ENCODE peak calls at places on chromosomes 11 and 22, in six cellular contexts. One of them, this sample, is unnamed.
A peak's percentile ranks its signal among the peaks of the same experiment; 100 is the strongest.

GRCh38 chr22:29117799-29118477 is 45.1 kb downstream of the KREMEN1 start:
- DNase-seq in A549: no peak
- DNase-seq in K562: no peak
- DNase-seq in HepG2: peak; percentile 54
- DNase-seq in endothelial cell of umbilical vein: no peak
- DNase-seq in GM12878: no peak
- DNase-seq in this sample: peak; percentile 82

GRCh38 chr22:20130739-20131592 is 638 bp upstream of the ZDHHC8 start:
- DNase-seq in HepG2: peak; percentile 28
- DNase-seq in GM12878: no peak
- DNase-seq in K562: peak; percentile 99
- DNase-seq in A549: peak; percentile 47
- DNase-seq in endothelial cell of umbilical vein: peak; percentile 82
- DNase-seq in this sample: peak; percentile 85

GRCh38 chr11:69006816-69007215 is 6.2 kb downstream of the MRGPRF start:
- DNase-seq in A549: no peak
- DNase-seq in K562: no peak
- DNase-seq in endothelial cell of umbilical vein: no peak
- DNase-seq in HepG2: no peak
- DNase-seq in GM12878: no peak
- DNase-seq in this sample: no peak

GRCh38 chr11:103327721-103328120 is 218.5 kb downstream of the DYNC2H1 start:
- DNase-seq in endothelial cell of umbilical vein: no peak
- DNase-seq in GM12878: no peak
- DNase-seq in K562: no peak
- DNase-seq in HepG2: no peak
- DNase-seq in A549: no peak
- DNase-seq in this sample: no peak

GRCh38 chr11:103681855-103682254 is 354.6 kb upstream of the DDI1 start:
- DNase-seq in GM12878: no peak
- DNase-seq in K562: no peak
- DNase-seq in endothelial cell of umbilical vein: no peak
- DNase-seq in HepG2: no peak
- DNase-seq in A549: no peak
- DNase-seq in this sample: no peak

GRCh38 chr11:68309621-68310185 is 2.7 kb upstream of the LRP5 start:
- DNase-seq in HepG2: peak; percentile 69
- DNase-seq in endothelial cell of umbilical vein: no peak
- DNase-seq in K562: no peak
- DNase-seq in GM12878: no peak
- DNase-seq in A549: no peak
- DNase-seq in this sample: no peak

GRCh38 chr22:28410050-28410816 is 269.4 kb downstream of the TTC28 start:
- DNase-seq in A549: no peak
- DNase-seq in endothelial cell of umbilical vein: peak; percentile 40
- DNase-seq in HepG2: no peak
- DNase-seq in K562: no peak
- DNase-seq in GM12878: no peak
- DNase-seq in this sample: no peak

GRCh38 chr11:89633125-89633695 is 76.9 kb upstream of the TRIM77 start:
- DNase-seq in A549: no peak
- DNase-seq in GM12878: no peak
- DNase-seq in endothelial cell of umbilical vein: no peak
- DNase-seq in K562: no peak
- DNase-seq in HepG2: no peak
- DNase-seq in this sample: no peak

GRCh38 chr11:35163209-35163608 is 24.2 kb downstream of the CD44 start:
- DNase-seq in endothelial cell of umbilical vein: no peak
- DNase-seq in GM12878: no peak
- DNase-seq in HepG2: no peak
- DNase-seq in A549: peak; percentile 48
- DNase-seq in K562: no peak
- DNase-seq in this sample: no peak

GRCh38 chr11:118621071-118621815 is 13.8 kb downstream of the PHLDB1 start:
- DNase-seq in K562: peak; percentile 91
- DNase-seq in HepG2: peak; percentile 85
- DNase-seq in GM12878: no peak
- DNase-seq in A549: no peak
- DNase-seq in endothelial cell of umbilical vein: peak; percentile 93
- DNase-seq in this sample: peak; percentile 61

GRCh38 chr11:94154095-94154856 is 25.6 kb downstream of the PANX1 start:
- DNase-seq in endothelial cell of umbilical vein: no peak
- DNase-seq in A549: no peak
- DNase-seq in HepG2: no peak
- DNase-seq in K562: no peak
- DNase-seq in GM12878: no peak
- DNase-seq in this sample: no peak

GRCh38 chr22:50299724-50300619 is 7.5 kb downstream of the PLXNB2 start:
- DNase-seq in K562: no peak
- DNase-seq in endothelial cell of umbilical vein: no peak
- DNase-seq in A549: no peak
- DNase-seq in HepG2: no peak
- DNase-seq in GM12878: no peak
- DNase-seq in this sample: no peak

GRCh38 chr11:69657911-69658605 is 17.1 kb downstream of the LTO1 start:
- DNase-seq in A549: no peak
- DNase-seq in K562: no peak
- DNase-seq in endothelial cell of umbilical vein: peak; percentile 39
- DNase-seq in GM12878: no peak
- DNase-seq in HepG2: peak; percentile 97
- DNase-seq in this sample: no peak

GRCh38 chr11:2515401-2516275 is 70.8 kb downstream of the KCNQ1 start:
- DNase-seq in K562: no peak
- DNase-seq in HepG2: no peak
- DNase-seq in GM12878: no peak
- DNase-seq in A549: no peak
- DNase-seq in endothelial cell of umbilical vein: no peak
- DNase-seq in this sample: peak; percentile 1

GRCh38 chr11:118153976-118154375 is 1.4 kb upstream of the SCN4B start:
- DNase-seq in endothelial cell of umbilical vein: no peak
- DNase-seq in GM12878: no peak
- DNase-seq in K562: no peak
- DNase-seq in HepG2: no peak
- DNase-seq in A549: no peak
- DNase-seq in this sample: no peak

GRCh38 chr11:69238562-69239319 is 55.2 kb upstream of the MYEOV start:
- DNase-seq in HepG2: no peak
- DNase-seq in endothelial cell of umbilical vein: no peak
- DNase-seq in GM12878: no peak
- DNase-seq in A549: no peak
- DNase-seq in K562: no peak
- DNase-seq in this sample: no peak

GRCh38 chr11:119363874-119364590 is 17.5 kb downstream of the USP2 start:
- DNase-seq in A549: no peak
- DNase-seq in HepG2: no peak
- DNase-seq in endothelial cell of umbilical vein: peak; percentile 39
- DNase-seq in GM12878: no peak
- DNase-seq in K562: peak; percentile 94
- DNase-seq in this sample: no peak

GRCh38 chr11:46347637-46348311 is 511 bp downstream of the DGKZ start:
- DNase-seq in GM12878: no peak
- DNase-seq in K562: peak; percentile 47
- DNase-seq in HepG2: no peak
- DNase-seq in endothelial cell of umbilical vein: no peak
- DNase-seq in A549: no peak
- DNase-seq in this sample: no peak

GRCh38 chr11:86089659-86090058 is 20.8 kb upstream of the PICALM start:
- DNase-seq in HepG2: no peak
- DNase-seq in GM12878: no peak
- DNase-seq in A549: no peak
- DNase-seq in K562: no peak
- DNase-seq in endothelial cell of umbilical vein: no peak
- DNase-seq in this sample: no peak

GRCh38 chr22:17228725-17229126 is 9.5 kb upstream of the ADA2 start:
- DNase-seq in A549: peak; percentile 45
- DNase-seq in GM12878: no peak
- DNase-seq in endothelial cell of umbilical vein: no peak
- DNase-seq in K562: no peak
- DNase-seq in HepG2: peak; percentile 60
- DNase-seq in this sample: peak; percentile 59

GRCh38 chr11:6111635-6112034 is 4.2 kb downstream of the OR56B4 start:
- DNase-seq in K562: no peak
- DNase-seq in HepG2: no peak
- DNase-seq in endothelial cell of umbilical vein: no peak
- DNase-seq in GM12878: no peak
- DNase-seq in A549: no peak
- DNase-seq in this sample: no peak

GRCh38 chr11:134003792-134004405 is 47.1 kb upstream of the IGSF9B start:
- DNase-seq in endothelial cell of umbilical vein: no peak
- DNase-seq in HepG2: no peak
- DNase-seq in GM12878: no peak
- DNase-seq in A549: no peak
- DNase-seq in K562: no peak
- DNase-seq in this sample: no peak

GRCh38 chr22:50696251-50696798 is 23.7 kb downstream of the SHANK3 start:
- DNase-seq in endothelial cell of umbilical vein: no peak
- DNase-seq in K562: no peak
- DNase-seq in HepG2: no peak
- DNase-seq in A549: no peak
- DNase-seq in GM12878: no peak
- DNase-seq in this sample: no peak

GRCh38 chr11:2304156-2305139 is 2.6 kb downstream of the TSPAN32 start:
- DNase-seq in endothelial cell of umbilical vein: no peak
- DNase-seq in GM12878: no peak
- DNase-seq in A549: no peak
- DNase-seq in HepG2: no peak
- DNase-seq in K562: no peak
- DNase-seq in this sample: no peak

GRCh38 chr11:128135451-128135850 is 451.9 kb downstream of the ETS1 start:
- DNase-seq in K562: no peak
- DNase-seq in endothelial cell of umbilical vein: no peak
- DNase-seq in A549: no peak
- DNase-seq in HepG2: no peak
- DNase-seq in GM12878: no peak
- DNase-seq in this sample: no peak

GRCh38 chr11:17801166-17801565 is 66.6 kb downstream of the KCNC1 start:
- DNase-seq in GM12878: no peak
- DNase-seq in HepG2: no peak
- DNase-seq in A549: no peak
- DNase-seq in endothelial cell of umbilical vein: no peak
- DNase-seq in K562: no peak
- DNase-seq in this sample: no peak

GRCh38 chr22:37661160-37661924 is 2.8 kb downstream of the PDXP start:
- DNase-seq in A549: no peak
- DNase-seq in K562: peak; percentile 7
- DNase-seq in endothelial cell of umbilical vein: no peak
- DNase-seq in HepG2: peak; percentile 90
- DNase-seq in GM12878: no peak
- DNase-seq in this sample: peak; percentile 47

GRCh38 chr11:36376315-36376887 is 80.3 kb downstream of the PRR5L start:
- DNase-seq in K562: no peak
- DNase-seq in GM12878: no peak
- DNase-seq in HepG2: no peak
- DNase-seq in A549: peak; percentile 20
- DNase-seq in endothelial cell of umbilical vein: peak; percentile 25
- DNase-seq in this sample: no peak

GRCh38 chr22:49072996-49073645 is 754.6 kb downstream of the BRD1 start:
- DNase-seq in GM12878: no peak
- DNase-seq in HepG2: no peak
- DNase-seq in A549: no peak
- DNase-seq in K562: no peak
- DNase-seq in endothelial cell of umbilical vein: no peak
- DNase-seq in this sample: no peak

GRCh38 chr22:37750596-37751162 is 53.8 kb downstream of the TRIOBP start:
- DNase-seq in GM12878: no peak
- DNase-seq in K562: no peak
- DNase-seq in endothelial cell of umbilical vein: no peak
- DNase-seq in HepG2: no peak
- DNase-seq in A549: no peak
- DNase-seq in this sample: no peak

GRCh38 chr11:16454284-16454683 is 97.9 kb upstream of the SOX6 start:
- DNase-seq in endothelial cell of umbilical vein: no peak
- DNase-seq in GM12878: no peak
- DNase-seq in K562: no peak
- DNase-seq in A549: no peak
- DNase-seq in HepG2: no peak
- DNase-seq in this sample: no peak

GRCh38 chr22:44399906-44400762 is 87.4 kb upstream of the SHISAL1 start:
- DNase-seq in A549: no peak
- DNase-seq in endothelial cell of umbilical vein: no peak
- DNase-seq in GM12878: no peak
- DNase-seq in HepG2: no peak
- DNase-seq in K562: no peak
- DNase-seq in this sample: no peak

GRCh38 chr11:19080579-19080993 is 20.1 kb upstream of the MRGPRX2 start:
- DNase-seq in endothelial cell of umbilical vein: peak; percentile 93
- DNase-seq in K562: no peak
- DNase-seq in HepG2: peak; percentile 65
- DNase-seq in A549: no peak
- DNase-seq in GM12878: no peak
- DNase-seq in this sample: no peak
- TF ChIP-seq MAX in endothelial cell of umbilical vein: peak; percentile 91
- TF ChIP-seq MAX in K562: no peak
- TF ChIP-seq MAX in HepG2: no peak
- TF ChIP-seq MAX in A549: no peak
- TF ChIP-seq MAX in GM12878: no peak
- TF ChIP-seq MAX in this sample: no peak

GRCh38 chr22:22696104-22696503 is 51.7 kb downstream of the GGTLC2 start:
- DNase-seq in HepG2: no peak
- DNase-seq in endothelial cell of umbilical vein: no peak
- DNase-seq in A549: no peak
- DNase-seq in K562: no peak
- DNase-seq in GM12878: no peak
- DNase-seq in this sample: no peak
- TF ChIP-seq MYC in HepG2: no peak
- TF ChIP-seq MYC in endothelial cell of umbilical vein: no peak
- TF ChIP-seq MYC in A549: no peak
- TF ChIP-seq MYC in K562: no peak
- TF ChIP-seq MYC in GM12878: no peak
- TF ChIP-seq MYC in this sample: no peak

GRCh38 chr11:64598797-64599697 is 8.0 kb downstream of the SLC22A12 start:
- DNase-seq in endothelial cell of umbilical vein: no peak
- DNase-seq in K562: no peak
- DNase-seq in A549: no peak
- DNase-seq in HepG2: no peak
- DNase-seq in GM12878: no peak
- DNase-seq in this sample: no peak
- H3K4me3 ChIP-seq in endothelial cell of umbilical vein: no peak overlapping the region
- H3K4me3 ChIP-seq in K562: no peak overlapping the region
- H3K4me3 ChIP-seq in A549: no peak overlapping the region
- H3K4me3 ChIP-seq in HepG2: no peak overlapping the region
- H3K4me3 ChIP-seq in GM12878: no peak overlapping the region
- H3K4me3 ChIP-seq in this sample: no peak overlapping the region

DNA sequence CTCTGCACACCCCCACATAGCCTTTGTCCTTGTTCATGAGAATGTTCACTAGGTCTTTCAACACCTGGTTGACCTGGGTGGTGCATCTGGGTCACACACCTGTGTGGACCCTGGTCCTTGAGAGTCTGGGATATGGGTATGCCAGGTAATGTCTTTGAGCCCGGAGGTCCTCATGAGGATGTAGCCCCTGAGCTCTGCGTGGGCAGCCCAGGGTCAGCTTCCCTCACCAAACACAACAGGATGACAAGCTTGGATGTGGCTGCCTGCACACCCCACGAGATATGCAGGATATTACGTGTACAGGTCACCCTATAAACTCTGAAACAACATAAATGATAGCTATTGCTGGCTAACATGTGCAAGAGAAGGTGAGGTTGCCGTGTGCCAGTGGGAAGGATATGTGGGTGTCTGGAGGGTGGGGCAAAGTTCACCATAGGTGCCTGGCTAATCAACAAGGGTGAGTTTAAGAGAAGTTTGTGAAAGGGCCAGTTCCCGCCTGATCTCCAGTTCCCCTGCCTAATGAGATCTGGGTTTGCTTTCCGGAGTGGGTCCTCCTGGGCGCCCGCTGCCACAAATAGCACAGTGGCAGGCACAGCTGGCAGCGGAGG is 1.3 kb upstream of the PPARA start:
- DNase-seq in endothelial cell of umbilical vein: no peak
- DNase-seq in HepG2: no peak
- DNase-seq in K562: no peak
- DNase-seq in A549: no peak
- DNase-seq in GM12878: no peak
- DNase-seq in this sample: peak; percentile 19
- TF ChIP-seq MAX in endothelial cell of umbilical vein: no peak
- TF ChIP-seq MAX in HepG2: peak; percentile 8
- TF ChIP-seq MAX in K562: no peak
- TF ChIP-seq MAX in A549: no peak
- TF ChIP-seq MAX in GM12878: no peak
- TF ChIP-seq MAX in this sample: no peak

This sample was measured in NB4.